ENCODE peak calls at places on chromosomes 5 and 9, in four cellular contexts. One of them, this sample, is unnamed.

GRCh38 chr5:146565764-146566163 is 49.8 kb upstream of the GPR151 start:
- DNase-seq in naive thymus-derived CD8-positive, alpha-beta T cell: peak
- DNase-seq in stimulated activated CD8-positive, alpha-beta memory T cell treated with anti-CD3 and anti-CD28 coated beads, Interleukin-4, amount 100 ng/mL, for 48 hours: peak
- DNase-seq in A673: peak
- DNase-seq in this sample: peak

GRCh38 chr9:100208673-100209072 is 109.6 kb downstream of the INVS start:
- DNase-seq in naive thymus-derived CD8-positive, alpha-beta T cell: no peak
- DNase-seq in A673: no peak
- DNase-seq in stimulated activated CD8-positive, alpha-beta memory T cell treated with anti-CD3 and anti-CD28 coated beads, Interleukin-4, amount 100 ng/mL, for 48 hours: no peak
- DNase-seq in this sample: no peak

GRCh38 chr9:27129221-27129620 is 20.2 kb downstream of the TEK start:
- DNase-seq in stimulated activated CD8-positive, alpha-beta memory T cell treated with anti-CD3 and anti-CD28 coated beads, Interleukin-4, amount 100 ng/mL, for 48 hours: no peak
- DNase-seq in A673: no peak
- DNase-seq in naive thymus-derived CD8-positive, alpha-beta T cell: no peak
- DNase-seq in this sample: no peak

GRCh38 chr5:96790851-96791513 is 16.8 kb downstream of the ERAP1 start:
- DNase-seq in stimulated activated CD8-positive, alpha-beta memory T cell treated with anti-CD3 and anti-CD28 coated beads, Interleukin-4, amount 100 ng/mL, for 48 hours: no peak
- DNase-seq in A673: no peak
- DNase-seq in naive thymus-derived CD8-positive, alpha-beta T cell: no peak
- DNase-seq in this sample: no peak

GRCh38 chr5:79613571-79613970 is 1.3 kb downstream of the TENT2 start:
- DNase-seq in A673: no peak
- DNase-seq in stimulated activated CD8-positive, alpha-beta memory T cell treated with anti-CD3 and anti-CD28 coated beads, Interleukin-4, amount 100 ng/mL, for 48 hours: no peak
- DNase-seq in naive thymus-derived CD8-positive, alpha-beta T cell: no peak
- DNase-seq in this sample: no peak

GRCh38 chr5:2711446-2712425 is 39.7 kb downstream of the IRX2 start:
- DNase-seq in naive thymus-derived CD8-positive, alpha-beta T cell: no peak
- DNase-seq in A673: no peak
- DNase-seq in stimulated activated CD8-positive, alpha-beta memory T cell treated with anti-CD3 and anti-CD28 coated beads, Interleukin-4, amount 100 ng/mL, for 48 hours: no peak
- DNase-seq in this sample: no peak

GRCh38 chr5:157912621-157913325 is 53.8 kb upstream of the CLINT1 start:
- DNase-seq in naive thymus-derived CD8-positive, alpha-beta T cell: no peak
- DNase-seq in stimulated activated CD8-positive, alpha-beta memory T cell treated with anti-CD3 and anti-CD28 coated beads, Interleukin-4, amount 100 ng/mL, for 48 hours: no peak
- DNase-seq in A673: peak
- DNase-seq in this sample: peak

GRCh38 chr9:109143881-109144562 is 23.0 kb downstream of the FRRS1L start:
- DNase-seq in A673: peak
- DNase-seq in stimulated activated CD8-positive, alpha-beta memory T cell treated with anti-CD3 and anti-CD28 coated beads, Interleukin-4, amount 100 ng/mL, for 48 hours: no peak
- DNase-seq in naive thymus-derived CD8-positive, alpha-beta T cell: no peak
- DNase-seq in this sample: no peak

GRCh38 chr5:161190086-161190485 is 338.1 kb upstream of the ATP10B start:
- DNase-seq in stimulated activated CD8-positive, alpha-beta memory T cell treated with anti-CD3 and anti-CD28 coated beads, Interleukin-4, amount 100 ng/mL, for 48 hours: no peak
- DNase-seq in A673: no peak
- DNase-seq in naive thymus-derived CD8-positive, alpha-beta T cell: no peak
- DNase-seq in this sample: no peak

GRCh38 chr9:127980056-127980705 is 608 bp downstream of the EEIG1 start:
- DNase-seq in stimulated activated CD8-positive, alpha-beta memory T cell treated with anti-CD3 and anti-CD28 coated beads, Interleukin-4, amount 100 ng/mL, for 48 hours: peak
- DNase-seq in A673: peak
- DNase-seq in naive thymus-derived CD8-positive, alpha-beta T cell: peak
- DNase-seq in this sample: peak

GRCh38 chr5:31554552-31554951 is 22.5 kb downstream of the C5orf22 start:
- DNase-seq in naive thymus-derived CD8-positive, alpha-beta T cell: no peak
- DNase-seq in A673: no peak
- DNase-seq in stimulated activated CD8-positive, alpha-beta memory T cell treated with anti-CD3 and anti-CD28 coated beads, Interleukin-4, amount 100 ng/mL, for 48 hours: no peak
- DNase-seq in this sample: no peak

GRCh38 chr9:116717150-116717549 is 30.0 kb downstream of the TRIM32 start:
- DNase-seq in stimulated activated CD8-positive, alpha-beta memory T cell treated with anti-CD3 and anti-CD28 coated beads, Interleukin-4, amount 100 ng/mL, for 48 hours: no peak
- DNase-seq in A673: peak
- DNase-seq in naive thymus-derived CD8-positive, alpha-beta T cell: no peak
- DNase-seq in this sample: no peak

GRCh38 chr9:123401879-123402513 is 46.0 kb downstream of the CRB2 start:
- DNase-seq in naive thymus-derived CD8-positive, alpha-beta T cell: no peak
- DNase-seq in stimulated activated CD8-positive, alpha-beta memory T cell treated with anti-CD3 and anti-CD28 coated beads, Interleukin-4, amount 100 ng/mL, for 48 hours: peak
- DNase-seq in A673: peak
- DNase-seq in this sample: peak

GRCh38 chr9:72533322-72533721 is 11.9 kb downstream of the TMC1 start:
- DNase-seq in stimulated activated CD8-positive, alpha-beta memory T cell treated with anti-CD3 and anti-CD28 coated beads, Interleukin-4, amount 100 ng/mL, for 48 hours: no peak
- DNase-seq in A673: no peak
- DNase-seq in naive thymus-derived CD8-positive, alpha-beta T cell: no peak
- DNase-seq in this sample: peak

GRCh38 chr9:128153947-128154695 is 4.9 kb downstream of the LCN2 start:
- DNase-seq in A673: no peak
- DNase-seq in stimulated activated CD8-positive, alpha-beta memory T cell treated with anti-CD3 and anti-CD28 coated beads, Interleukin-4, amount 100 ng/mL, for 48 hours: no peak
- DNase-seq in naive thymus-derived CD8-positive, alpha-beta T cell: no peak
- DNase-seq in this sample: no peak

GRCh38 chr5:172681421-172681820 is 40.4 kb downstream of the NEURL1B start:
- DNase-seq in naive thymus-derived CD8-positive, alpha-beta T cell: no peak
- DNase-seq in stimulated activated CD8-positive, alpha-beta memory T cell treated with anti-CD3 and anti-CD28 coated beads, Interleukin-4, amount 100 ng/mL, for 48 hours: no peak
- DNase-seq in A673: no peak
- DNase-seq in this sample: no peak

GRCh38 chr9:85155380-85155779 is 485.9 kb downstream of the NTRK2 start:
- DNase-seq in naive thymus-derived CD8-positive, alpha-beta T cell: no peak
- DNase-seq in A673: no peak
- DNase-seq in stimulated activated CD8-positive, alpha-beta memory T cell treated with anti-CD3 and anti-CD28 coated beads, Interleukin-4, amount 100 ng/mL, for 48 hours: no peak
- DNase-seq in this sample: no peak

GRCh38 chr5:6125781-6126180 is 252.6 kb downstream of the MED10 start:
- DNase-seq in A673: no peak
- DNase-seq in naive thymus-derived CD8-positive, alpha-beta T cell: no peak
- DNase-seq in stimulated activated CD8-positive, alpha-beta memory T cell treated with anti-CD3 and anti-CD28 coated beads, Interleukin-4, amount 100 ng/mL, for 48 hours: no peak
- DNase-seq in this sample: no peak

GRCh38 chr5:30030110-30030509 is 1163.4 kb upstream of the CDH6 start:
- DNase-seq in naive thymus-derived CD8-positive, alpha-beta T cell: no peak
- DNase-seq in A673: no peak
- DNase-seq in stimulated activated CD8-positive, alpha-beta memory T cell treated with anti-CD3 and anti-CD28 coated beads, Interleukin-4, amount 100 ng/mL, for 48 hours: no peak
- DNase-seq in this sample: no peak

GRCh38 chr5:109347252-109347888 is 62.4 kb downstream of the PJA2 start:
- DNase-seq in stimulated activated CD8-positive, alpha-beta memory T cell treated with anti-CD3 and anti-CD28 coated beads, Interleukin-4, amount 100 ng/mL, for 48 hours: no peak
- DNase-seq in naive thymus-derived CD8-positive, alpha-beta T cell: no peak
- DNase-seq in A673: peak
- DNase-seq in this sample: peak

GRCh38 chr5:165783024-165783423 is 2277.6 kb downstream of the MAT2B start:
- DNase-seq in naive thymus-derived CD8-positive, alpha-beta T cell: no peak
- DNase-seq in A673: no peak
- DNase-seq in stimulated activated CD8-positive, alpha-beta memory T cell treated with anti-CD3 and anti-CD28 coated beads, Interleukin-4, amount 100 ng/mL, for 48 hours: no peak
- DNase-seq in this sample: no peak

GRCh38 chr5:35926389-35927051 is 11.9 kb downstream of the CAPSL start:
- DNase-seq in naive thymus-derived CD8-positive, alpha-beta T cell: peak
- DNase-seq in stimulated activated CD8-positive, alpha-beta memory T cell treated with anti-CD3 and anti-CD28 coated beads, Interleukin-4, amount 100 ng/mL, for 48 hours: peak
- DNase-seq in A673: peak
- DNase-seq in this sample: peak

GRCh38 chr9:114366334-114367128 is 21.3 kb downstream of the AKNA start:
- DNase-seq in stimulated activated CD8-positive, alpha-beta memory T cell treated with anti-CD3 and anti-CD28 coated beads, Interleukin-4, amount 100 ng/mL, for 48 hours: no peak
- DNase-seq in naive thymus-derived CD8-positive, alpha-beta T cell: peak
- DNase-seq in A673: peak
- DNase-seq in this sample: no peak

GRCh38 chr5:52577546-52577945 is 210.2 kb upstream of the ITGA1 start:
- DNase-seq in stimulated activated CD8-positive, alpha-beta memory T cell treated with anti-CD3 and anti-CD28 coated beads, Interleukin-4, amount 100 ng/mL, for 48 hours: no peak
- DNase-seq in naive thymus-derived CD8-positive, alpha-beta T cell: no peak
- DNase-seq in A673: no peak
- DNase-seq in this sample: no peak

GRCh38 chr5:157459715-157460599 is at the start of gene NIPAL4:
- DNase-seq in A673: no peak
- DNase-seq in naive thymus-derived CD8-positive, alpha-beta T cell: no peak
- DNase-seq in stimulated activated CD8-positive, alpha-beta memory T cell treated with anti-CD3 and anti-CD28 coated beads, Interleukin-4, amount 100 ng/mL, for 48 hours: peak
- DNase-seq in this sample: no peak

GRCh38 chr5:83564069-83564749 is 92.7 kb downstream of the VCAN start:
- DNase-seq in stimulated activated CD8-positive, alpha-beta memory T cell treated with anti-CD3 and anti-CD28 coated beads, Interleukin-4, amount 100 ng/mL, for 48 hours: no peak
- DNase-seq in A673: peak
- DNase-seq in naive thymus-derived CD8-positive, alpha-beta T cell: no peak
- DNase-seq in this sample: no peak

GRCh38 chr9:26856413-26857032 is 36.1 kb downstream of the CAAP1 start:
- DNase-seq in naive thymus-derived CD8-positive, alpha-beta T cell: no peak
- DNase-seq in A673: peak
- DNase-seq in stimulated activated CD8-positive, alpha-beta memory T cell treated with anti-CD3 and anti-CD28 coated beads, Interleukin-4, amount 100 ng/mL, for 48 hours: no peak
- DNase-seq in this sample: peak

GRCh38 chr9:126150411-126151030 is 176.1 kb upstream of the MVB12B start:
- DNase-seq in naive thymus-derived CD8-positive, alpha-beta T cell: no peak
- DNase-seq in A673: peak
- DNase-seq in stimulated activated CD8-positive, alpha-beta memory T cell treated with anti-CD3 and anti-CD28 coated beads, Interleukin-4, amount 100 ng/mL, for 48 hours: peak
- DNase-seq in this sample: no peak

GRCh38 chr9:123164285-123164684 is 104.1 kb downstream of the STRBP start:
- DNase-seq in naive thymus-derived CD8-positive, alpha-beta T cell: no peak
- DNase-seq in stimulated activated CD8-positive, alpha-beta memory T cell treated with anti-CD3 and anti-CD28 coated beads, Interleukin-4, amount 100 ng/mL, for 48 hours: no peak
- DNase-seq in A673: no peak
- DNase-seq in this sample: no peak

GRCh38 chr5:57335092-57335491 is 147.5 kb downstream of the ACTBL2 start:
- DNase-seq in stimulated activated CD8-positive, alpha-beta memory T cell treated with anti-CD3 and anti-CD28 coated beads, Interleukin-4, amount 100 ng/mL, for 48 hours: no peak
- DNase-seq in A673: no peak
- DNase-seq in naive thymus-derived CD8-positive, alpha-beta T cell: no peak
- DNase-seq in this sample: no peak

GRCh38 chr9:113823421-113823820 is 52.7 kb upstream of the ZNF618 start:
- DNase-seq in A673: no peak
- DNase-seq in stimulated activated CD8-positive, alpha-beta memory T cell treated with anti-CD3 and anti-CD28 coated beads, Interleukin-4, amount 100 ng/mL, for 48 hours: no peak
- DNase-seq in naive thymus-derived CD8-positive, alpha-beta T cell: no peak
- DNase-seq in this sample: no peak

GRCh38 chr9:37951671-37952579 is 48.0 kb upstream of the SLC25A51 start:
- DNase-seq in A673: no peak
- DNase-seq in stimulated activated CD8-positive, alpha-beta memory T cell treated with anti-CD3 and anti-CD28 coated beads, Interleukin-4, amount 100 ng/mL, for 48 hours: no peak
- DNase-seq in naive thymus-derived CD8-positive, alpha-beta T cell: no peak
- DNase-seq in this sample: no peak

GRCh38 chr5:96880402-96881164 is 4.3 kb downstream of the ERAP2 start:
- DNase-seq in A673: no peak
- DNase-seq in stimulated activated CD8-positive, alpha-beta memory T cell treated with anti-CD3 and anti-CD28 coated beads, Interleukin-4, amount 100 ng/mL, for 48 hours: no peak
- DNase-seq in naive thymus-derived CD8-positive, alpha-beta T cell: no peak
- DNase-seq in this sample: no peak

This sample was measured in colonic mucosa.